ENCODE peak calls at places on chromosomes 1 and 21, in eight cellular contexts. A is right atrium auricular region, O is left ventricle myocardium inferior, K is uterus, T is colonic mucosa, E is cardiac muscle cell, D is heart left ventricle, Z is stomach. I is an unnamed sample.

GRCh38 chr21:40118527-40118926 is 251.3 kb downstream of the PCP4 start:
- DNase-seq in K (no peak), D (no peak), T (no peak), A (no peak), Z (no peak), E (no peak), O (no peak), I (no peak)

GRCh38 chr1:218425647-218426342 is 80.7 kb downstream of the TGFB2 start:
- DNase-seq in T (no peak), K (no peak), A (no peak), D (no peak), Z (no peak), E (no peak), O (no peak), I (no peak)

GRCh38 chr1:27000817-27001460 is 7.4 kb downstream of the TRNP1 start:
- DNase-seq in A (no peak), T (no peak), O (no peak), K (no peak), D (no peak), E (no peak), Z (no peak), I (no peak)

GRCh38 chr1:180489976-180490375 is 12.4 kb downstream of the ACBD6 start:
- DNase-seq in E (no peak), O (no peak), A (no peak), Z (no peak), K (no peak), T (no peak), D (no peak), I (no peak)

GRCh38 chr1:2352341-2353214 is 38.8 kb downstream of the MORN1 start:
- DNase-seq in E (no peak), K (no peak), Z (peak), A (no peak), D (peak), O (peak), T (no peak), I (no peak)

GRCh38 chr1:52904590-52905375 is 16.8 kb downstream of the ECHDC2 start:
- DNase-seq in K (no peak), E (peak), Z (peak), T (no peak), A (no peak), O (no peak), D (no peak), I (no peak)

GRCh38 chr1:45585496-45586075 is 1.7 kb downstream of the NASP start:
- DNase-seq in D (no peak), E (no peak), O (no peak), Z (no peak), A (no peak), T (no peak), K (no peak), I (no peak)

GRCh38 chr21:37257526-37257966 is 9.6 kb downstream of the VPS26C start:
- DNase-seq in O (peak), T (peak), D (peak), A (no peak), Z (no peak), E (no peak), K (peak), I (no peak)

GRCh38 chr1:228664399-228664914 is 70.8 kb upstream of the RHOU start:
- DNase-seq in E (peak), D (peak), O (peak), A (peak), T (peak), K (peak), Z (peak), I (no peak)

GRCh38 chr21:26130249-26130896 is 40.2 kb downstream of the APP start:
- DNase-seq in D (no peak), E (no peak), T (no peak), O (no peak), K (no peak), Z (no peak), A (no peak), I (no peak)

GRCh38 chr1:52926864-52927218 is 235 bp upstream of the SCP2 start:
- DNase-seq in O (no peak), D (no peak), E (no peak), A (no peak), T (no peak), K (no peak), Z (no peak), I (no peak)

GRCh38 chr21:45055861-45056260 is 18.5 kb upstream of the ADARB1 start:
- DNase-seq in K (no peak), T (no peak), D (no peak), O (no peak), A (no peak), Z (no peak), E (no peak), I (no peak)

GRCh38 chr1:54768093-54768492 is 3.8 kb upstream of the PARS2 start:
- DNase-seq in O (no peak), E (no peak), D (no peak), T (no peak), K (no peak), A (no peak), Z (peak), I (no peak)

GRCh38 chr1:98053471-98054366 is 132.9 kb upstream of the DPYD start:
- DNase-seq in A (no peak), Z (peak), O (peak), D (peak), T (peak), E (peak), K (peak), I (peak)

GRCh38 chr1:93200714-93201113 is 20.2 kb downstream of the CCDC18 start:
- DNase-seq in E (no peak), A (no peak), T (no peak), K (no peak), O (no peak), D (no peak), Z (no peak), I (no peak)

GRCh38 chr1:31791131-31791858 is 24.5 kb downstream of the SPOCD1 start:
- DNase-seq in O (no peak), Z (no peak), K (peak), E (no peak), D (no peak), A (no peak), T (no peak), I (peak)

GRCh38 chr1:171141336-171142051 is 43.6 kb upstream of the FMO2 start:
- DNase-seq in A (peak), K (peak), D (peak), O (peak), Z (no peak), E (no peak), T (no peak), I (peak)

GRCh38 chr21:22395965-22396364 is 1397.8 kb downstream of the NCAM2 start:
- DNase-seq in O (no peak), D (no peak), Z (no peak), K (no peak), E (no peak), A (no peak), T (no peak), I (no peak)

GRCh38 chr1:3067301-3067670 is 1.7 kb upstream of the PRDM16 start:
- DNase-seq in E (no peak), O (peak), Z (no peak), A (no peak), K (no peak), D (peak), T (no peak), I (no peak)

GRCh38 chr1:67814121-67814772 is 19.0 kb downstream of the GNG12 start:
- DNase-seq in K (no peak), O (no peak), E (no peak), D (no peak), T (no peak), A (no peak), Z (no peak), I (no peak)

GRCh38 chr1:248618878-248619277 is 16.0 kb downstream of the OR2T11 start:
- DNase-seq in A (no peak), T (peak), E (no peak), D (peak), K (no peak), Z (peak), O (peak), I (no peak)

GRCh38 chr1:205749826-205750682 is at the start of gene NUCKS1:
- DNase-seq in A (peak), Z (peak), T (peak), O (peak), D (peak), E (peak), K (peak), I (peak)
- TF ChIP-seq CTCF in A (peak), Z (no peak), T (no peak), O (peak), D (peak), E (peak), K (peak), I (no peak)

GRCh38 chr1:12460121-12460520 is 157.9 kb downstream of the DHRS3 start:
- DNase-seq in Z (peak), E (peak), K (no peak), O (peak), T (no peak), A (no peak), D (peak), I (no peak)

GRCh38 chr1:12462586-12462985 is 155.4 kb downstream of the DHRS3 start:
- DNase-seq in Z (no peak), E (no peak), D (no peak), A (no peak), T (no peak), K (no peak), O (no peak), I (no peak)

GRCh38 chr1:12458571-12458970 is 159.4 kb downstream of the DHRS3 start:
- DNase-seq in T (no peak), K (no peak), A (no peak), D (no peak), E (no peak), O (no peak), Z (no peak), I (no peak)

GRCh38 chr1:12461764-12462163 is 156.2 kb downstream of the DHRS3 start:
- DNase-seq in D (no peak), K (no peak), O (no peak), T (no peak), Z (no peak), E (no peak), A (no peak), I (no peak)

DNA sequence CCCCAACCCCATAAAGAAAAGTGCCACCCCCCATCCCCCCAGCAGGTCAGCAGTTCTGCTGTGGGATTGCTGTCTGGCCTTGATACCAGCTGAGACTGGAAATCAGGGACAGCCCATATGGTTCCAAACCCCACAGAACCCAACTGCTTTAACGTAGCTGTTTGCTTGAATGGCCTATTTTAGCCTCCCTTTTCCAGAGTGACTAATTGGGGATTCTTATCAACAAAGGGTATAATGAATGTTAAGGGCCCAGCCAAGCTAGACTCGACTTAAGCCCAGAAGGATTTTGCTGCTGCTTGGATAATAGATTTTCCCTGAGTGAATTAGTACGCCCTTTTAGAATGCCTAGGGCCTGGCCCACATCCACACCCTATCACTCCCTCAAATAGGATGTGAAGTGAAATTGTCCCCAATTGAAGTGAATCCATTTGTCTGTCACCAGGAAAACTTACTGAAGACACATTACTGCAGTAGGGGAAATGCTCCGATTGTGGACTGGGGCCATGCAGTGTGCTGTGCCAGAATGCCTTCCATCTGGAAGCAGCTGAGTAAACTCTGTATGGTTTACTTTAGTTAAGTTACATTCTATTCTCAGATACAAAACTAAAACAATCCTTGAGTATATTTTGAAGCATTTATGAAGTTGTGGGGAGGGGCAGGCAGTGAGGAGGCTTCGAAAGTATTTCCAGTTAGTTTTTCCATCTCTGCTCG is 156.9 kb downstream of the DHRS3 start:
- DNase-seq in K (peak), E (peak), Z (peak), D (no peak), T (no peak), O (peak), A (no peak), I (no peak)
- H3K27ac ChIP-seq in K (peak), E (no peak), Z (peak), D (peak), T (peak), O (peak), A (peak), I (peak)

DNA sequence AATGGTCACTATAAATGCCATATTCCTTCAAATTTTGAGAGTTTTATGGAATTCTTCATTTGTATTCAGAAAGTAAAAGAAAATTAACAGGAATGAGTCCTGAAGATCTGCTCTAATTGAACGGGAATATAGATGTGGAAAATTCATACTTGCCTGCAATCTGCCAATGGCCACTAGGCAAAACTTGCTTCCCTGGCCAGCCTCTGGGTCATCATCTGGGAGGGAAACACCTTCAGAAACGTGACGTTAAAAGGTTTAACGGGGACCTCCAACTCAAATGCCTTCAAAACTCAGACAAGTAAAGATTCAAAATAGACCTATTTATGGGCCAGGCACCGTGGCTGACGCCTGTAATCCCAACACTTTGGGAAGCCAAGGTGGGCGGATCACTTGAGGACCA is 21.7 kb upstream of the CTSK start:
- DNase-seq in K (no peak), O (no peak), A (no peak), T (no peak), Z (no peak), E (no peak), D (no peak), I (no peak)
- TF ChIP-seq CTCF in K (no peak), O (peak), A (no peak), T (no peak), Z (no peak), E (peak), D (no peak), I (no peak)

GRCh38 chr1:7478142-7478796 is 292.8 kb upstream of the VAMP3 start:
- DNase-seq in E (no peak), D (no peak), O (no peak), Z (no peak), T (no peak), K (no peak), A (no peak), I (no peak)

GRCh38 chr1:7478797-7479499 is 292.1 kb upstream of the VAMP3 start:
- DNase-seq in E (no peak), Z (peak), T (peak), O (peak), K (peak), A (peak), D (peak), I (no peak)

GRCh38 chr1:7476402-7476801 is 294.7 kb upstream of the VAMP3 start:
- DNase-seq in K (no peak), O (no peak), T (no peak), A (no peak), Z (no peak), E (no peak), D (no peak), I (no peak)

GRCh38 chr1:7476861-7477534 is 294.1 kb upstream of the VAMP3 start:
- DNase-seq in E (no peak), T (no peak), O (no peak), Z (no peak), A (no peak), D (no peak), K (peak), I (no peak)

DNA sequence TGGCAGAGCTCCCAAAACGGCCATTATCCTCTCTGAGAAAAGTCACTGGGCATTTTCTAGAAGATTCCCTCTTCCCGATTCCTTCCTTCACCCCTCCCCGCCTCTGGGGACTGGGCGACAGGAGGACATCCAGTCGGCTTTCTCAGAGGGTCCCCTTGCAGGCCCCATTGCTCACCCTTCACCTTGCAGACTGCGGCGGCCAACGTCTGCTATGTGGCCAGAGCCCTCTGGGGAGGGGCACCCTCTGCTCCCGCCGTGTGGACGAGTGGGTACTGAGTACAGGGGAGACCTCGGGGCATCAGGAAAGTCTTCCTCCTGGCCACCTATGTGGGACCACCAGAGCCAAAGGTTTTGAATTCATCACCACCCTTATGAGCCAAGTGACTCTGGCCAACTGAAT is 293.5 kb upstream of the VAMP3 start:
- DNase-seq in A (no peak), Z (no peak), D (no peak), O (no peak), K (no peak), T (no peak), E (no peak), I (no peak)
- H3K27ac ChIP-seq in A (no peak), Z (no peak), D (no peak), O (peak), K (no peak), T (peak), E (no peak), I (no peak)

DNA sequence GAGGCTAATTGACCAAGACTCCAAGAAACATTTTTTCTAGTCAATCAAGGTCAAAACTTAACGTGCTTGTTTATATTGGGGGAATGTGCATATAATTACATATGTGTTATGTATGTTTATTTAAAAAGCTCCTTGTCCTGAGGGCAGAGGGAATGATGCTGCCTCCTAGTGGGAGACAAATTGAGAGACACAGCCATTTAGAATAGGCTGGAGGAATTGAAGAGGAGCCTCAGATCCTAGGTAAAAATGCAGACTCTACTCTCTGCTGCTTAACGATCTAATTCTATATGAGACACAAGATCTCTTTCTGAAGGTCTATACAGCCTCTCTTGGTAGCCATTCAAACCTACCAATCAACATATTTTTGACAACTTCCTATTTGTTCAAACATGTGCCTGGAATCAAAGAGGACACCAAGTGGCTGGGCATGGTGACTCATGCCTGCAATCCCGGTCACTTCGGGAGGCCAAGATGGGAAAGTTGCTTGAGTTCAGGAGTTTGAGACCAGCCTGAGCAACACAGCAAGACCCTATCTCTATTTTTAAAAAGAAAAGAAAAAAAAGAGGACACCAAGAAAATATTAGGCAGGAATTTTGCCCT is 136.6 kb upstream of the ZNF648 start:
- DNase-seq in T (no peak), D (no peak), A (no peak), O (no peak), Z (no peak), E (no peak), K (no peak), I (no peak)
- TF ChIP-seq CTCF in T (peak), D (peak), A (no peak), O (peak), Z (no peak), E (no peak), K (no peak), I (no peak)

DNA sequence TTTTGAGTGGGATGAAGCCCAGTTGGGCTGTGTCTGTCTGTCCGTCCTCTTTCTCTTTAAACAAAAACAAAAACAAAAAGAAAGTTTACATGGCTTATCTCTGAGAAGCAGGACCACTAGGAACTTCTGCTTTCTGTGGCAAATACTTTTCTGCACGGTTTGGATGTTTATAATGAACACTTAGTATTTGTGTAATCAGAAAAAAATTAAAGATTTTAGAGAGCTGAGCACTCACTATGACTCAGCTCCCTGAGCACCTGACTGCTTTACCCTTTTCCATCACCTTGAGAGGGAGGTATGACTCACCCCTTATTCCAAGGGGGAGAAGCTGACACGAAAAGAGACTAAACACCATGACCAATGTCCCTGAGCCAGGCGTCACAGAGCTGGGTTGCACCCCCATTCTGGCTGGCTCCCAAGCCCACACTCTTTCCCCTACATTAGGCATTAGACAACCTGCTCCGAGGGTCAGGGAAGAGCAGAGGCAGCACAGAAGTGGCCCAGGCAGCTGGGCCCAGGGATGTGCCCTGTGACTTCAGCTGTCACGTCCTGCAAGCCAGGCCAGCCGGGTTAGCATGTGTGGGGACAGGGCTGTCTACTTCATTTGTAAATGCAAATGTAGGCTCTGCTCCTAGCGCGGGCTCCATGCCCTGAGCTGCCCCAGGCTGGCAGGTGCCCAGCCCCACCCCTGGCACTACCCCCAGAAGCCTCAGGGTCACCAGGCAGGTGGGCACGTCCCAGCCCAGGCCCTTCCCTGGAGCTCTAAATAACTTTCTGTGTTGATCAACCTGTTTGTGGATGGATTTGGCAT is 30.4 kb downstream of the RAP1GAP start:
- DNase-seq in K (no peak), A (peak), D (peak), O (peak), T (no peak), Z (peak), E (no peak), I (no peak)
- H3K27ac ChIP-seq in K (no peak), A (peak), D (no peak), O (peak), T (no peak), Z (peak), E (no peak), I (no peak)

GRCh38 chr1:77533660-77534295 is 148.7 kb downstream of the ZZZ3 start:
- DNase-seq in T (peak), D (peak), Z (peak), O (no peak), K (peak), A (peak), E (peak), I (no peak)
- TF ChIP-seq CTCF in T (peak), D (peak), Z (peak), O (peak), K (peak), A (peak), E (peak), I (peak)

DNA sequence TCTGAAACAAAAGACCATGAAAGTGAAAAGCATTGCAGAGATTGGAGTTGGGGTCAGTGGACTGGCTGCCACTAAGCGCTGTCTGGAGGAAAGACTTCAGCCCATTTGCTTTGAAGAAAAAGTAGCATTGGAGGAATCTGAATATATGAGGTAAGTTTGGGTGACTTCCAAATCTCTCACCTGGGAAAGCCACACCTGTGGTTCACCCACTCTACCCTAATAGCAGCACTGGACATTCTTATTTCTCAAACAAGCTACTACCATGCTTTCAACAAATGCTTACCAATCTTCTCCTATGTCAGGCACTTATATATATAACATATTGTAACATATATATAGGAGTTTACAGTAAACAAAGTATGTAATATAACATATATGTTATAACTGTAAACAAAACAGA is 76.0 kb upstream of the POGK start:
- DNase-seq in A (no peak), Z (no peak), T (no peak), O (no peak), D (no peak), E (no peak), K (no peak), I (no peak)
- H3K27ac ChIP-seq in A (no peak), Z (no peak), T (no peak), O (no peak), D (no peak), E (no peak), K (no peak), I (no peak)

GRCh38 chr1:153400244-153400643 is 9.4 kb upstream of the S100A8 start:
- DNase-seq in K (no peak), E (no peak), O (no peak), D (no peak), T (no peak), Z (no peak), A (peak), I (peak)
- TF ChIP-seq CTCF in K (no peak), E (peak), O (no peak), D (no peak), T (no peak), Z (no peak), A (no peak), I (no peak)

I was measured in coronary artery.